ENCODE peak calls at places on chromosomes 4 and X, in six cellular contexts. One of them, this sample, is unnamed.

GRCh38 chr4:102736636-102737549 is 23.9 kb downstream of the MANBA start:
- DNase-seq in LoVo: peak; percentile 87
- DNase-seq in left ventricle myocardium superior: no peak
- DNase-seq in aorta: no peak
- DNase-seq in foreskin keratinocyte: no peak
- DNase-seq in anterior cingulate cortex: no peak
- DNase-seq in this sample: peak; percentile 77

GRCh38 chrX:3815896-3816664 is 102.6 kb upstream of the PRKX start:
- DNase-seq in aorta: peak; percentile 85
- DNase-seq in foreskin keratinocyte: no peak
- DNase-seq in anterior cingulate cortex: no peak
- DNase-seq in left ventricle myocardium superior: peak; percentile 56
- DNase-seq in LoVo: peak; percentile 37
- DNase-seq in this sample: no peak

GRCh38 chr4:78533854-78534253 is 17.7 kb upstream of the ANXA3 start:
- DNase-seq in LoVo: no peak
- DNase-seq in aorta: no peak
- DNase-seq in foreskin keratinocyte: no peak
- DNase-seq in left ventricle myocardium superior: no peak
- DNase-seq in anterior cingulate cortex: no peak
- DNase-seq in this sample: no peak

GRCh38 chr4:54440394-54441223 is 211.5 kb downstream of the PDGFRA start:
- DNase-seq in foreskin keratinocyte: no peak
- DNase-seq in anterior cingulate cortex: no peak
- DNase-seq in aorta: no peak
- DNase-seq in LoVo: peak; percentile 29
- DNase-seq in left ventricle myocardium superior: no peak
- DNase-seq in this sample: no peak

GRCh38 chr4:185165605-185166063 is 22.6 kb downstream of the SLC25A4 start:
- DNase-seq in aorta: no peak
- DNase-seq in anterior cingulate cortex: no peak
- DNase-seq in LoVo: no peak
- DNase-seq in left ventricle myocardium superior: no peak
- DNase-seq in foreskin keratinocyte: no peak
- DNase-seq in this sample: no peak

GRCh38 chr4:121827851-121828250 is 4.2 kb upstream of the CCNA2 start:
- DNase-seq in foreskin keratinocyte: no peak
- DNase-seq in anterior cingulate cortex: no peak
- DNase-seq in left ventricle myocardium superior: no peak
- DNase-seq in aorta: no peak
- DNase-seq in LoVo: no peak
- DNase-seq in this sample: no peak

GRCh38 chr4:105208556-105208955 is 61.9 kb downstream of the TET2 start:
- DNase-seq in left ventricle myocardium superior: no peak
- DNase-seq in LoVo: no peak
- DNase-seq in anterior cingulate cortex: no peak
- DNase-seq in aorta: no peak
- DNase-seq in foreskin keratinocyte: no peak
- DNase-seq in this sample: no peak

GRCh38 chr4:159368320-159368719 is 265.4 kb downstream of the RAPGEF2 start:
- DNase-seq in aorta: no peak
- DNase-seq in left ventricle myocardium superior: no peak
- DNase-seq in LoVo: no peak
- DNase-seq in anterior cingulate cortex: no peak
- DNase-seq in foreskin keratinocyte: no peak
- DNase-seq in this sample: no peak

GRCh38 chrX:17375631-17376380 is 806 bp downstream of the NHS start:
- DNase-seq in foreskin keratinocyte: no peak
- DNase-seq in LoVo: peak; percentile 2
- DNase-seq in left ventricle myocardium superior: peak; percentile 53
- DNase-seq in anterior cingulate cortex: no peak
- DNase-seq in aorta: peak; percentile 80
- DNase-seq in this sample: no peak

GRCh38 chr4:181008164-181008563 is 1235.0 kb upstream of the TENM3 start:
- DNase-seq in anterior cingulate cortex: no peak
- DNase-seq in left ventricle myocardium superior: no peak
- DNase-seq in aorta: no peak
- DNase-seq in foreskin keratinocyte: no peak
- DNase-seq in LoVo: no peak
- DNase-seq in this sample: no peak

GRCh38 chrX:55767100-55767499 is 49.6 kb downstream of the RRAGB start:
- DNase-seq in foreskin keratinocyte: no peak
- DNase-seq in LoVo: no peak
- DNase-seq in left ventricle myocardium superior: no peak
- DNase-seq in anterior cingulate cortex: no peak
- DNase-seq in aorta: no peak
- DNase-seq in this sample: no peak

GRCh38 chr4:476501-476900 is 22.5 kb downstream of the ZNF721 start:
- DNase-seq in LoVo: no peak
- DNase-seq in aorta: no peak
- DNase-seq in left ventricle myocardium superior: no peak
- DNase-seq in foreskin keratinocyte: no peak
- DNase-seq in anterior cingulate cortex: no peak
- DNase-seq in this sample: no peak

GRCh38 chr4:76301068-76301774 is 5.3 kb upstream of the STBD1 start:
- DNase-seq in LoVo: peak; percentile 63
- DNase-seq in foreskin keratinocyte: peak; percentile 71
- DNase-seq in aorta: no peak
- DNase-seq in left ventricle myocardium superior: no peak
- DNase-seq in anterior cingulate cortex: no peak
- DNase-seq in this sample: no peak

GRCh38 chr4:62407534-62407933 is 1207.4 kb downstream of the ADGRL3 start:
- DNase-seq in LoVo: no peak
- DNase-seq in foreskin keratinocyte: no peak
- DNase-seq in aorta: no peak
- DNase-seq in anterior cingulate cortex: no peak
- DNase-seq in left ventricle myocardium superior: no peak
- DNase-seq in this sample: no peak

GRCh38 chrX:97854071-97854470 is 970.4 kb downstream of the RPA4 start:
- DNase-seq in left ventricle myocardium superior: no peak
- DNase-seq in anterior cingulate cortex: no peak
- DNase-seq in foreskin keratinocyte: no peak
- DNase-seq in LoVo: no peak
- DNase-seq in aorta: no peak
- DNase-seq in this sample: no peak

GRCh38 chrX:68945603-68946228 is 116.9 kb downstream of the EFNB1 start:
- DNase-seq in aorta: no peak
- DNase-seq in LoVo: no peak
- DNase-seq in foreskin keratinocyte: no peak
- DNase-seq in anterior cingulate cortex: no peak
- DNase-seq in left ventricle myocardium superior: no peak
- DNase-seq in this sample: no peak

GRCh38 chrX:16267431-16267830 is 100.2 kb downstream of the MAGEB17 start:
- DNase-seq in aorta: no peak
- DNase-seq in LoVo: no peak
- DNase-seq in anterior cingulate cortex: no peak
- DNase-seq in left ventricle myocardium superior: no peak
- DNase-seq in foreskin keratinocyte: no peak
- DNase-seq in this sample: no peak

GRCh38 chr4:84099591-84099990 is 399.5 kb downstream of the NKX6-1 start:
- DNase-seq in foreskin keratinocyte: no peak
- DNase-seq in left ventricle myocardium superior: no peak
- DNase-seq in LoVo: no peak
- DNase-seq in anterior cingulate cortex: no peak
- DNase-seq in aorta: no peak
- DNase-seq in this sample: no peak

GRCh38 chr4:114926508-114926907 is 186.9 kb downstream of the NDST4 start:
- DNase-seq in LoVo: no peak
- DNase-seq in aorta: no peak
- DNase-seq in foreskin keratinocyte: no peak
- DNase-seq in left ventricle myocardium superior: no peak
- DNase-seq in anterior cingulate cortex: no peak
- DNase-seq in this sample: no peak

GRCh38 chr4:87423313-87424031 is 1.1 kb downstream of the NUDT9 start:
- DNase-seq in left ventricle myocardium superior: no peak
- DNase-seq in LoVo: no peak
- DNase-seq in anterior cingulate cortex: no peak
- DNase-seq in aorta: no peak
- DNase-seq in foreskin keratinocyte: no peak
- DNase-seq in this sample: no peak

GRCh38 chrX:1673337-1673736 is 58.5 kb downstream of the ASMT start:
- DNase-seq in LoVo: peak; percentile 34
- DNase-seq in anterior cingulate cortex: no peak
- DNase-seq in aorta: no peak
- DNase-seq in foreskin keratinocyte: no peak
- DNase-seq in left ventricle myocardium superior: no peak
- DNase-seq in this sample: no peak

GRCh38 chrX:117768861-117769604 is 347.6 kb downstream of the KLHL13 start:
- DNase-seq in aorta: peak; percentile 67
- DNase-seq in left ventricle myocardium superior: no peak
- DNase-seq in anterior cingulate cortex: no peak
- DNase-seq in foreskin keratinocyte: no peak
- DNase-seq in LoVo: no peak
- DNase-seq in this sample: no peak

GRCh38 chrX:121093011-121093410 is 45.6 kb downstream of the GLUD2 start:
- DNase-seq in left ventricle myocardium superior: no peak
- DNase-seq in aorta: no peak
- DNase-seq in anterior cingulate cortex: no peak
- DNase-seq in LoVo: no peak
- DNase-seq in foreskin keratinocyte: no peak
- DNase-seq in this sample: no peak

GRCh38 chr4:148216866-148217814 is 225.1 kb downstream of the NR3C2 start:
- DNase-seq in anterior cingulate cortex: no peak
- DNase-seq in aorta: no peak
- DNase-seq in foreskin keratinocyte: no peak
- DNase-seq in LoVo: peak; percentile 28
- DNase-seq in left ventricle myocardium superior: no peak
- DNase-seq in this sample: no peak

GRCh38 chr4:109395694-109396093 is 37.9 kb upstream of the SEC24B start:
- DNase-seq in anterior cingulate cortex: no peak
- DNase-seq in foreskin keratinocyte: no peak
- DNase-seq in aorta: no peak
- DNase-seq in left ventricle myocardium superior: no peak
- DNase-seq in LoVo: no peak
- DNase-seq in this sample: no peak

GRCh38 chr4:185115827-185116232 is 27.2 kb upstream of the SLC25A4 start:
- DNase-seq in foreskin keratinocyte: no peak
- DNase-seq in aorta: peak; percentile 74
- DNase-seq in LoVo: no peak
- DNase-seq in anterior cingulate cortex: no peak
- DNase-seq in left ventricle myocardium superior: peak; percentile 81
- DNase-seq in this sample: no peak

GRCh38 chr4:89277412-89277811 is 30.2 kb downstream of the GPRIN3 start:
- DNase-seq in LoVo: no peak
- DNase-seq in foreskin keratinocyte: no peak
- DNase-seq in aorta: no peak
- DNase-seq in left ventricle myocardium superior: no peak
- DNase-seq in anterior cingulate cortex: no peak
- DNase-seq in this sample: no peak

GRCh38 chr4:144659493-144659892 is 13.5 kb downstream of the HHIP start:
- DNase-seq in left ventricle myocardium superior: no peak
- DNase-seq in anterior cingulate cortex: no peak
- DNase-seq in aorta: no peak
- DNase-seq in foreskin keratinocyte: no peak
- DNase-seq in LoVo: no peak
- DNase-seq in this sample: no peak

GRCh38 chr4:173214231-173214630 is 45.6 kb downstream of the GALNT7 start:
- DNase-seq in foreskin keratinocyte: no peak
- DNase-seq in aorta: no peak
- DNase-seq in left ventricle myocardium superior: no peak
- DNase-seq in anterior cingulate cortex: no peak
- DNase-seq in LoVo: no peak
- DNase-seq in this sample: no peak

GRCh38 chrX:19807414-19807813 is 80.0 kb downstream of the SH3KBP1 start:
- DNase-seq in left ventricle myocardium superior: no peak
- DNase-seq in anterior cingulate cortex: no peak
- DNase-seq in aorta: no peak
- DNase-seq in foreskin keratinocyte: no peak
- DNase-seq in LoVo: no peak
- DNase-seq in this sample: no peak

GRCh38 chr4:86939737-86940141 is 4.9 kb downstream of the AFF1 start:
- DNase-seq in left ventricle myocardium superior: no peak
- DNase-seq in foreskin keratinocyte: no peak
- DNase-seq in aorta: no peak
- DNase-seq in LoVo: no peak
- DNase-seq in anterior cingulate cortex: no peak
- DNase-seq in this sample: no peak

GRCh38 chr4:52964561-52964960 is 102.4 kb downstream of the RASL11B start:
- DNase-seq in LoVo: no peak
- DNase-seq in left ventricle myocardium superior: no peak
- DNase-seq in anterior cingulate cortex: no peak
- DNase-seq in aorta: no peak
- DNase-seq in foreskin keratinocyte: no peak
- DNase-seq in this sample: no peak

GRCh38 chr4:51965862-51966261 is 54.3 kb downstream of the LRRC66 start:
- DNase-seq in left ventricle myocardium superior: no peak
- DNase-seq in LoVo: no peak
- DNase-seq in foreskin keratinocyte: no peak
- DNase-seq in aorta: no peak
- DNase-seq in anterior cingulate cortex: no peak
- DNase-seq in this sample: no peak

GRCh38 chrX:129959493-129959832 is 23.0 kb upstream of the BCORL1 start:
- DNase-seq in LoVo: no peak
- DNase-seq in anterior cingulate cortex: no peak
- DNase-seq in aorta: no peak
- DNase-seq in left ventricle myocardium superior: peak; percentile 42
- DNase-seq in foreskin keratinocyte: no peak
- DNase-seq in this sample: no peak

GRCh38 chr4:8891255-8891645 is 19.6 kb upstream of the HMX1 start:
- DNase-seq in left ventricle myocardium superior: no peak
- DNase-seq in LoVo: no peak
- DNase-seq in anterior cingulate cortex: no peak
- DNase-seq in aorta: no peak
- DNase-seq in foreskin keratinocyte: no peak
- DNase-seq in this sample: no peak

GRCh38 chrX:99705696-99706095 is 704.4 kb downstream of the PCDH19 start:
- DNase-seq in foreskin keratinocyte: no peak
- DNase-seq in anterior cingulate cortex: no peak
- DNase-seq in LoVo: no peak
- DNase-seq in aorta: no peak
- DNase-seq in left ventricle myocardium superior: no peak
- DNase-seq in this sample: no peak

GRCh38 chr4:18733956-18734872 is 712.7 kb upstream of the LCORL start:
- DNase-seq in aorta: no peak
- DNase-seq in left ventricle myocardium superior: no peak
- DNase-seq in foreskin keratinocyte: no peak
- DNase-seq in anterior cingulate cortex: no peak
- DNase-seq in LoVo: no peak
- DNase-seq in this sample: no peak

GRCh38 chrX:131987252-131987651 is 35.9 kb upstream of the STK26 start:
- DNase-seq in left ventricle myocardium superior: no peak
- DNase-seq in foreskin keratinocyte: no peak
- DNase-seq in aorta: no peak
- DNase-seq in LoVo: no peak
- DNase-seq in anterior cingulate cortex: no peak
- DNase-seq in this sample: no peak

This sample was measured in LNCaP clone FGC.